ENCODE peak calls at places on chromosome 1, in seven cellular contexts. Z, J, F, B, Q, X and R are unnamed samples.

GRCh38 chr1:164452549-164452948 is 106.4 kb upstream of the PBX1 start:
- DNase-seq in Q (no peak), Z (no peak), J (no peak), X (no peak), B (no peak), F (no peak), R (no peak)

GRCh38 chr1:109750241-109750882 is 9.5 kb upstream of the GSTM3 start:
- DNase-seq in Q (no peak), X (no peak), F (no peak), Z (no peak), B (no peak), J (no peak), R (no peak)

GRCh38 chr1:40825430-40825778 is 36.8 kb downstream of the CITED4 start:
- DNase-seq in J (no peak), Z (no peak), F (no peak), X (no peak), Q (no peak), B (no peak), R (no peak)

GRCh38 chr1:43947061-43947889 is 525 bp downstream of the IPO13 start:
- DNase-seq in J (no peak), F (no peak), B (no peak), Q (peak; percentile 43), Z (no peak), X (no peak), R (no peak)

GRCh38 chr1:199948587-199949280 is 78.8 kb upstream of the NR5A2 start:
- DNase-seq in X (no peak), B (peak; percentile 6), Q (no peak), Z (peak; percentile 69), J (no peak), F (no peak), R (peak; percentile 90)

GRCh38 chr1:174789399-174789798 is 210.3 kb upstream of the CACYBP start:
- DNase-seq in B (peak; percentile 39), Q (no peak), Z (peak; percentile 71), J (no peak), X (no peak), F (no peak), R (peak; percentile 30)

GRCh38 chr1:9249263-9249533 is 14.6 kb downstream of the H6PD start:
- DNase-seq in F (no peak), Z (no peak), J (no peak), X (no peak), B (no peak), Q (no peak), R (no peak)

GRCh38 chr1:16229976-16230740 is 6.8 kb downstream of the CPLANE2 start:
- DNase-seq in J (no peak), F (no peak), Q (no peak), B (no peak), X (peak; percentile 61), Z (no peak), R (no peak)

GRCh38 chr1:9101510-9102146 is 27.3 kb downstream of the GPR157 start:
- DNase-seq in B (peak; percentile 78), F (no peak), J (peak; percentile 79), Z (peak; percentile 42), X (peak; percentile 55), Q (no peak), R (peak; percentile 64)

GRCh38 chr1:25590096-25590824 is 26.3 kb upstream of the MAN1C1 start:
- DNase-seq in F (no peak), B (peak; percentile 72), J (no peak), X (no peak), Z (no peak), Q (no peak), R (no peak)
- TF ChIP-seq CTCF in F (no peak), B (peak; percentile 14), J (no peak), X (no peak), Z (no peak), Q (no peak), R (no peak)

GRCh38 chr1:207964195-207964966 is 53.5 kb upstream of the CD34 start:
- DNase-seq in X (no peak), Z (no peak), F (no peak), Q (no peak), B (peak; percentile 42), J (no peak), R (peak; percentile 62)
- H3K4me3 ChIP-seq in X (peak overlapping the region; percentile 72), Z (no peak overlapping the region), F (no peak overlapping the region), Q (peak overlapping the region; percentile 31), B (no peak overlapping the region), J (no peak overlapping the region), R (no peak overlapping the region)

DNA sequence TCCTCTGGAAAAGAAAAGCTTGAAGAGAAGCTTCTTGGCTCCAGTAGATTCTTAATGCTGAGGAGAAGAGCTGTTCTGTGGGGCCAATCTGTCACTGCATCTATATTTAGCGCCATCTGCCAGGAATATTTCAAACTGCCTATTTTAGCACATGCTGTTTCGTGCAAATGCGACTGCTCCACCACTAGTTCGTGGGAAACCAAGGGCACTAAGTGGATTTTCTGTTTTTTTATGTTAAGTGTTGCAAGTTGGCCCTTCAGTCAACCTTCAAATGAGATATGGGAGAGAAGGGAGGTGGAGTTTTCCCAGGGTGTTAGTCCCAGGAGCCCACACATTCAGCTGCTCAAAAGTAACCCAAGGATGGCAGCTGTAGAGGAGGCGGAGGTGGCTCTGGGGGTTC is 91.9 kb downstream of the TSEN15 start:
- DNase-seq in X (no peak), F (no peak), Z (no peak), Q (no peak), B (peak; percentile 48), J (no peak), R (no peak)
- TF ChIP-seq CTCF in X (no peak), F (no peak), Z (no peak), Q (no peak), B (no peak), J (no peak), R (no peak)

GRCh38 chr1:234507626-234508387 is 28.8 kb upstream of the TARBP1 start:
- DNase-seq in X (no peak), J (no peak), Q (no peak), F (no peak), Z (no peak), B (no peak), R (no peak)

GRCh38 chr1:234515821-234516241 is 36.9 kb upstream of the TARBP1 start:
- DNase-seq in Z (peak; percentile 72), B (peak; percentile 69), J (no peak), F (no peak), X (no peak), Q (no peak), R (peak; percentile 56)

GRCh38 chr1:234509457-234510328 is 30.7 kb upstream of the TARBP1 start:
- DNase-seq in F (no peak), Z (no peak), Q (no peak), B (peak; percentile 50), X (no peak), J (no peak), R (peak; percentile 56)

GRCh38 chr1:234515411-234515810 is 36.4 kb upstream of the TARBP1 start:
- DNase-seq in F (no peak), J (no peak), Z (peak; percentile 84), Q (no peak), B (peak; percentile 55), X (no peak), R (peak; percentile 59)

GRCh38 chr1:234512376-234512965 is 33.5 kb upstream of the TARBP1 start:
- DNase-seq in Z (no peak), F (no peak), J (no peak), X (no peak), Q (no peak), B (no peak), R (no peak)
- H3K4me3 ChIP-seq in Z (no peak overlapping the region), F (no peak overlapping the region), J (no peak overlapping the region), X (no peak overlapping the region), Q (no peak overlapping the region), B (no peak overlapping the region), R (no peak overlapping the region)

GRCh38 chr1:112239953-112240352 is 156.1 kb upstream of the CTTNBP2NL start:
- DNase-seq in F (no peak), Z (no peak), Q (no peak), J (no peak), X (no peak), B (no peak), R (no peak)
- TF ChIP-seq CTCF in F (no peak), Z (no peak), Q (no peak), J (no peak), X (no peak), B (no peak), R (no peak)